ENCODE peak calls at places on chromosomes 7 and 10, in ten cellular contexts. D is stimulated activated CD4-positive, alpha-beta T cell treated with anti-CD3 and anti-CD28 coated beads, Interleukin-12 subunit alpha, Interleukin-12 subunit beta, amount 100 ng/mL, for 4 hours; G is mucosa of gallbladder; E is LHCN-M2; W is AG10803; R is fibroblast of the aortic adventitia; N is cerebellar nuclear complex; V is mesenchymal stem cell; Z is lower lobe of right lung; C is NAMALWA. X is an unnamed sample.

GRCh38 chr7:127207246-127207645 is 45.5 kb downstream of the GRM8 start:
- DNase-seq in N (no peak), D (no peak), R (no peak), G (no peak), V (no peak), Z (no peak), C (no peak), W (no peak), E (no peak), X (no peak)

GRCh38 chr7:129385116-129385515 is 49.1 kb upstream of the STRIP2 start:
- DNase-seq in R (no peak), Z (no peak), E (peak), G (no peak), D (no peak), V (no peak), N (no peak), W (no peak), C (no peak), X (no peak)

GRCh38 chr10:14196113-14196512 is 134.6 kb downstream of the FRMD4A start:
- DNase-seq in C (no peak), R (no peak), V (no peak), N (no peak), E (no peak), D (no peak), G (no peak), W (no peak), Z (no peak), X (no peak)

GRCh38 chr7:95794917-95795515 is 22.7 kb downstream of the DYNC1I1 start:
- DNase-seq in Z (no peak), N (no peak), D (no peak), G (no peak), E (peak), W (peak), R (peak), C (peak), V (peak), X (no peak)

GRCh38 chr7:19690736-19691135 is 18.1 kb downstream of the POLR1F start:
- DNase-seq in D (no peak), N (no peak), G (no peak), Z (no peak), C (no peak), E (peak), R (no peak), V (peak), W (no peak), X (no peak)

GRCh38 chr10:74051729-74052342 is 53.9 kb downstream of the VCL start:
- DNase-seq in D (no peak), W (no peak), R (no peak), E (no peak), N (no peak), Z (no peak), V (peak), G (no peak), C (no peak), X (no peak)

GRCh38 chr10:34936061-34936460 is 121.0 kb upstream of the PARD3 start:
- DNase-seq in C (no peak), V (no peak), R (no peak), Z (no peak), W (no peak), E (no peak), G (no peak), D (no peak), N (no peak), X (no peak)

GRCh38 chr7:16803881-16804673 is 722 bp downstream of the AGR2 start:
- DNase-seq in C (no peak), W (no peak), G (no peak), D (no peak), V (peak), R (no peak), E (no peak), Z (no peak), N (no peak), X (no peak)

GRCh38 chr10:95561200-95562177 is at the start of gene SORBS1:
- DNase-seq in N (peak), R (peak), C (peak), E (peak), V (peak), Z (peak), G (peak), W (peak), D (peak), X (peak)

GRCh38 chr7:107147464-107148214 is 21.2 kb upstream of the HBP1 start:
- DNase-seq in C (peak), D (no peak), Z (no peak), E (peak), V (peak), G (no peak), R (peak), N (no peak), W (peak), X (no peak)

GRCh38 chr7:99380032-99380822 is 5.7 kb downstream of the ARPC1B start:
- DNase-seq in D (peak), N (no peak), W (peak), E (no peak), C (peak), G (peak), Z (peak), V (peak), R (peak), X (no peak)

GRCh38 chr10:24873281-24873683 is 79.1 kb downstream of the PRTFDC1 start:
- DNase-seq in V (peak), W (peak), Z (no peak), D (no peak), N (no peak), G (peak), E (peak), R (peak), C (no peak), X (no peak)

GRCh38 chr10:6128591-6129383 is 40.0 kb downstream of the RBM17 start:
- DNase-seq in G (no peak), D (no peak), E (peak), R (peak), W (peak), C (no peak), Z (no peak), N (no peak), V (peak), X (no peak)

GRCh38 chr7:121803041-121803440 is 69.9 kb upstream of the PTPRZ1 start:
- DNase-seq in W (no peak), E (no peak), N (no peak), G (no peak), C (no peak), R (no peak), D (no peak), V (no peak), Z (no peak), X (no peak)

GRCh38 chr10:36765777-36766176 is 359.6 kb upstream of the ANKRD30A start:
- DNase-seq in C (no peak), N (no peak), V (no peak), Z (no peak), W (peak), E (no peak), R (peak), D (no peak), G (no peak), X (no peak)

GRCh38 chr7:74498996-74499834 is 45.5 kb downstream of the GTF2IRD1 start:
- DNase-seq in C (no peak), E (no peak), Z (no peak), N (no peak), G (peak), D (no peak), R (no peak), V (no peak), W (no peak), X (no peak)

GRCh38 chr10:102024799-102025198 is 31.2 kb downstream of the ARMH3 start:
- DNase-seq in V (no peak), C (no peak), G (no peak), D (no peak), Z (no peak), W (no peak), R (no peak), N (no peak), E (no peak), X (no peak)

GRCh38 chr10:107971973-107972372 is 807.5 kb upstream of the SORCS1 start:
- DNase-seq in E (peak), N (no peak), Z (no peak), R (peak), D (no peak), G (no peak), V (peak), C (no peak), W (peak), X (no peak)

X was measured in GM12892.